ENCODE peak calls at places on chromosome 13, in eight cellular contexts. Z is body of pancreas, A is stomach, P is neural progenitor cell, W is thoracic aorta, X is fibroblast of pulmonary artery, H is colonic mucosa, T is fibroblast of the aortic adventitia. O is an unnamed sample.

GRCh38 chr13:99322297-99323103 is 15.3 kb upstream of the GPR183 start:
- DNase-seq in T (peak; percentile 85), Z (no peak), W (no peak), X (peak; percentile 60), H (no peak), A (no peak), P (no peak), O (no peak)

GRCh38 chr13:76672422-76672821 is 213.8 kb downstream of the KCTD12 start:
- DNase-seq in X (peak; percentile 70), T (peak; percentile 90), H (no peak), W (no peak), A (no peak), Z (no peak), P (no peak), O (no peak)

GRCh38 chr13:43305416-43305815 is 282.0 kb downstream of the DNAJC15 start:
- DNase-seq in T (peak; percentile 35), X (peak; percentile 42), A (no peak), H (no peak), Z (no peak), W (no peak), P (no peak), O (no peak)

GRCh38 chr13:21541980-21542379 is 62.0 kb downstream of the MICU2 start:
- DNase-seq in A (no peak), H (no peak), W (no peak), T (no peak), Z (no peak), X (no peak), P (no peak), O (no peak)

GRCh38 chr13:35514166-35514565 is 37.7 kb upstream of the MAB21L1 start:
- DNase-seq in Z (no peak), H (no peak), X (no peak), P (peak; percentile 8), A (no peak), T (no peak), W (no peak), O (no peak)

GRCh38 chr13:58165617-58166016 is 534.1 kb downstream of the PCDH17 start:
- DNase-seq in P (no peak), W (no peak), T (no peak), X (no peak), Z (no peak), A (no peak), H (no peak), O (no peak)

GRCh38 chr13:42968906-42969305 is 23.1 kb downstream of the EPSTI1 start:
- DNase-seq in T (no peak), H (peak; percentile 87), X (no peak), P (no peak), Z (peak; percentile 40), A (peak; percentile 91), W (no peak), O (no peak)

GRCh38 chr13:102846261-102847015 is 606 bp downstream of the ERCC5 start:
- DNase-seq in A (peak; percentile 40), T (peak; percentile 54), X (peak; percentile 43), H (peak; percentile 57), Z (peak; percentile 41), P (peak; percentile 33), W (no peak), O (no peak)

GRCh38 chr13:97353927-97354326 is 80.0 kb upstream of the RAP2A start:
- DNase-seq in X (no peak), H (no peak), T (peak; percentile 30), W (no peak), A (no peak), P (no peak), Z (no peak), O (no peak)

GRCh38 chr13:98293570-98294142 is 116.6 kb upstream of the RNF113B start:
- DNase-seq in H (no peak), P (no peak), A (no peak), Z (no peak), W (no peak), X (no peak), T (peak; percentile 39), O (no peak)

GRCh38 chr13:96053003-96053703 is at the start of gene UGGT2:
- DNase-seq in T (peak; percentile 94), P (peak; percentile 90), W (peak; percentile 77), Z (peak; percentile 97), H (peak; percentile 95), A (peak; percentile 97), X (peak; percentile 96), O (peak; percentile 95)

GRCh38 chr13:47455581-47455980 is 545.5 kb downstream of the SUCLA2 start:
- DNase-seq in H (no peak), W (no peak), T (peak; percentile 20), A (no peak), Z (peak; percentile 7), X (peak; percentile 23), P (no peak), O (no peak)

GRCh38 chr13:29975287-29975686 is 124.9 kb upstream of the UBL3 start:
- DNase-seq in Z (no peak), P (no peak), T (no peak), H (no peak), X (no peak), A (no peak), W (no peak), O (no peak)

GRCh38 chr13:50378513-50378970 is 363.3 kb downstream of the KCNRG start:
- DNase-seq in Z (no peak), A (no peak), X (no peak), H (no peak), P (no peak), T (no peak), W (no peak), O (no peak)

GRCh38 chr13:42985312-42986175 is 6.5 kb downstream of the EPSTI1 start:
- DNase-seq in Z (no peak), T (peak; percentile 83), A (peak; percentile 46), W (no peak), P (no peak), H (peak; percentile 79), X (no peak), O (no peak)

GRCh38 chr13:50244913-50245574 is 229.8 kb downstream of the KCNRG start:
- DNase-seq in Z (no peak), A (peak; percentile 36), X (peak; percentile 60), H (peak; percentile 32), W (peak; percentile 12), T (peak; percentile 82), P (no peak), O (no peak)

GRCh38 chr13:97274782-97275252 is 52.7 kb downstream of the MBNL2 start:
- DNase-seq in H (no peak), A (no peak), W (no peak), Z (no peak), T (peak; percentile 80), X (peak; percentile 72), P (no peak), O (no peak)

GRCh38 chr13:60080871-60081270 is 82.9 kb downstream of the DIAPH3 start:
- DNase-seq in A (no peak), T (no peak), X (no peak), H (no peak), P (no peak), W (no peak), Z (no peak), O (no peak)

GRCh38 chr13:40503966-40504591 is 162.4 kb downstream of the FOXO1 start:
- DNase-seq in X (peak; percentile 98), T (peak; percentile 96), A (no peak), H (no peak), W (no peak), Z (no peak), P (no peak), O (no peak)

GRCh38 chr13:21663197-21663596 is 7.7 kb upstream of the FGF9 start:
- DNase-seq in T (no peak), Z (no peak), A (no peak), W (no peak), H (peak; percentile 58), P (no peak), X (no peak), O (no peak)

GRCh38 chr13:97369269-97369893 is 64.6 kb upstream of the RAP2A start:
- DNase-seq in H (no peak), W (no peak), P (no peak), T (peak; percentile 37), X (no peak), Z (no peak), A (no peak), O (no peak)

GRCh38 chr13:112616586-112617381 is 28.8 kb upstream of the TUBGCP3 start:
- DNase-seq in P (peak; percentile 65), A (no peak), T (peak; percentile 63), W (no peak), X (peak; percentile 59), Z (peak; percentile 50), H (peak; percentile 27), O (peak; percentile 35)

GRCh38 chr13:101841687-101842086 is 389.2 kb downstream of the ITGBL1 start:
- DNase-seq in X (no peak), T (no peak), W (no peak), A (no peak), P (no peak), H (no peak), Z (no peak), O (no peak)

GRCh38 chr13:23319915-23320224 is 113.6 kb downstream of the SACS start:
- DNase-seq in W (no peak), Z (no peak), T (no peak), X (no peak), H (no peak), A (no peak), P (no peak), O (no peak)
- TF ChIP-seq CTCF in W (no peak), Z (no peak), T (no peak), X (no peak), H (no peak), A (no peak), P (no peak), O (no peak)

GRCh38 chr13:79667771-79668170 is 186.8 kb downstream of the NDFIP2 start:
- DNase-seq in T (no peak), X (no peak), H (no peak), W (no peak), Z (no peak), P (no peak), A (no peak), O (no peak)

GRCh38 chr13:79663977-79664636 is 183.2 kb downstream of the NDFIP2 start:
- DNase-seq in Z (no peak), P (no peak), H (no peak), A (no peak), T (no peak), X (no peak), W (no peak), O (no peak)

GRCh38 chr13:79671420-79671819 is 190.5 kb downstream of the NDFIP2 start:
- DNase-seq in T (no peak), Z (no peak), W (no peak), A (no peak), H (no peak), X (no peak), P (no peak), O (no peak)

GRCh38 chr13:79663420-79663819 is 182.5 kb downstream of the NDFIP2 start:
- DNase-seq in W (no peak), X (no peak), Z (no peak), H (no peak), T (no peak), P (no peak), A (no peak), O (no peak)

GRCh38 chr13:79668353-79668752 is 187.4 kb downstream of the NDFIP2 start:
- DNase-seq in T (no peak), X (no peak), Z (no peak), P (no peak), H (no peak), W (no peak), A (no peak), O (no peak)
- TF ChIP-seq CTCF in T (no peak), X (no peak), Z (no peak), P (no peak), H (no peak), W (no peak), A (no peak), O (no peak)

GRCh38 chr13:107203146-107203847 is 635.4 kb upstream of the ARGLU1 start:
- DNase-seq in W (no peak), A (no peak), Z (peak; percentile 13), H (no peak), X (peak; percentile 56), P (peak; percentile 73), T (peak; percentile 0), O (peak; percentile 46)
- TF ChIP-seq CTCF in W (no peak), A (no peak), Z (peak; percentile 26), H (no peak), X (peak; percentile 37), P (peak; percentile 74), T (no peak), O (peak; percentile 77)

GRCh38 chr13:92074658-92075057 is 676.2 kb downstream of the GPC5 start:
- DNase-seq in T (no peak), H (no peak), W (no peak), Z (peak; percentile 35), X (peak; percentile 11), P (peak; percentile 68), A (no peak), O (no peak)
- TF ChIP-seq CTCF in T (no peak), H (no peak), W (no peak), Z (peak; percentile 48), X (peak; percentile 37), P (peak; percentile 64), A (no peak), O (peak; percentile 35)